ENCODE peak calls at places on chromosomes 13 and 19, in six cellular contexts. W is Peyer's patch, O is heart left ventricle, Y is lower leg skin, S is sigmoid colon, I is transverse colon. V is an unnamed sample.

GRCh38 chr13:27619711-27620376 is 485 bp downstream of the LNX2 start:
- DNase-seq in O (peak), Y (peak), I (peak), S (peak), W (peak), V (no peak)

GRCh38 chr19:16293133-16294085 is 31.2 kb upstream of the KLF2 start:
- DNase-seq in O (peak), Y (peak), I (peak), W (no peak), S (peak), V (no peak)

GRCh38 chr13:42259515-42259914 is 12.4 kb upstream of the AKAP11 start:
- DNase-seq in O (no peak), I (no peak), Y (no peak), W (no peak), S (no peak), V (no peak)

GRCh38 chr13:50026788-50027473 is 11.7 kb downstream of the KCNRG start:
- DNase-seq in I (no peak), S (no peak), W (no peak), Y (no peak), O (no peak), V (no peak)

GRCh38 chr19:31539386-31539785 is 190.2 kb upstream of the TSHZ3 start:
- DNase-seq in Y (peak), S (no peak), O (no peak), I (no peak), W (no peak), V (peak)

GRCh38 chr13:33235078-33235477 is 50.5 kb downstream of the STARD13 start:
- DNase-seq in S (no peak), W (no peak), O (no peak), I (no peak), Y (no peak), V (no peak)

GRCh38 chr13:113645329-113645728 is 12.7 kb downstream of the ATP4B start:
- DNase-seq in Y (no peak), O (no peak), I (peak), W (no peak), S (no peak), V (no peak)

GRCh38 chr13:114142640-114143490 is 10.4 kb upstream of the RASA3 start:
- DNase-seq in O (no peak), Y (no peak), W (peak), S (peak), I (peak), V (no peak)

GRCh38 chr19:31499826-31500539 is 150.7 kb upstream of the TSHZ3 start:
- DNase-seq in Y (peak), S (no peak), O (no peak), W (no peak), I (no peak), V (peak)

GRCh38 chr13:97648171-97648880 is 214.4 kb downstream of the RAP2A start:
- DNase-seq in O (no peak), S (no peak), W (no peak), I (no peak), Y (no peak), V (no peak)

DNA sequence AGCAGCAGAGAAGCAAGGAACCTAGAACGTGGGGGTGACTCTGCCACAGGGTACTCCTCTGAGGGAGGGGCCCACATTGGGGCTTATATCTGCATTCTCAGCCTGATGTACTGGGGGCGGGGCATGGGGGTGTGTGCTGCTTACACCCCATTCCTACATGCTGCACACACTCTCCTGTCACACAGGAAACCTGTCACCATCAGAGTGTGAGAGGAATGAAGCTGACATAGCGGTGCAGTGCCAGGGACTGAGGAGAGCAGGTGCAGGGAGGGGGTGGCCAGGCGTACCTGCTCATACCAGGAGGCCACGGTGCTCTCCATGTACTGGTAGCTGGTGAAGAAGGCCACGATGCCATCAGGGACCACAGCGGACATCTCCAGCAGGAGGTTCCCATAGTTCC is 13.9 kb downstream of the KLC3 start:
- DNase-seq in S (no peak), I (no peak), W (no peak), Y (no peak), O (no peak), V (no peak)
- TF ChIP-seq POLR2A in S (no peak), I (no peak), W (no peak), Y (no peak), O (no peak), V (no peak)

DNA sequence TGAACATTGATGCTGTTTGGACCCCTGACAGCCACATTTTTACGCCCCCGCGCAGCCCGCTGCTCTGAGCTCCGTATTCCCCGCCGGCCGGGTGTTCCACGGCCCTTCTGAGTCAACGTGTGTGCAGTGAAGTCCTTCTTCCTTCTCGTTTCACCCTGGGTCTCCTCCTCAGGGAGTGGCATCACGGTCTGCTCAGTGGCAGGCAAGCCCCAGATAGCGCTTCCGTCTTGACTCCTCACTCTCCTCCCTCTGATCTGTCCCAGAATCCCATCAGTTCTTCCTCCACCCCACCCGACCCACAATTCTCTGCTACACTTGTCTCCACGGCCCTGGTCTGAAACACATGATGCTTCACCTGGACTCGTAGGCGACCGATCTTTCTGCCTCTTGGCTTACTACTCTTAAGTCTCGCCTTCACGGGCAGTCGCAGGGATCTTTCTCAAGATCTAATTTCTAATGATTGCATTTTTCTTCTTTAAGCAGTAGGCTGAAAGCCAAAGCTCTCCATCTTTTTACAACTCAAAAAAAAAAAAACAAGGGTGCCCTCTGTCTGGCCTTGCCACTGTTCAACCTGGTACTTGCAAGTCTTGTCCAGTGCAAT is 33.9 kb downstream of the CCNE1 start:
- DNase-seq in S (no peak), W (no peak), Y (peak), O (peak), I (peak), V (no peak)
- TF ChIP-seq POLR2A in S (no peak), W (no peak), Y (no peak), O (no peak), I (peak), V (no peak)

DNA sequence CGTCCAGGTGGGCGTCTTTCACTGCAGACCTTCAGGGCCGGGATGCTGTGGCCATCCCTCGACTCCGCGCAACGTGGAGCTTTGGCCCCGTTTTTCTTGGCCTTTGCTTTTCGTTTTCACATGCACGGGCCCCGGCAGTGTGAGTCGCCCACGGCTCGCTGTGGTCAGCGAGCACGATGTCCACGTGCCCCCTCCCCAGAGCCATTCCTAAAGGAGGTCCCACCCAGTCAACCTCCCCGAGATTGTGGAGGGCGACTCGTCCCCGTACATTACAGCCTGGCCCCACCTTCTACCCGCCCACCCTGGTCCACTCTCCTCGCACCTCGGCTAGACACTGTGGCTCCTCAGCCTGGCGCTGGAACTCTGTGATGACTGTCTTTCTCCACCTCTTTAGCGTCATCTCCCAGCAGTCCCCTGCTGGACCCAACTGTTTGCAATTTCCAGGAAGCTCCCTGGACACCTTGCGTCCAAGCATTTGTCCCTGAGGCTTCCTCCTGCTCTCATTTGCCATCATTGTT is 405 bp downstream of the ZNF446 start:
- DNase-seq in S (no peak), W (no peak), O (no peak), Y (no peak), I (no peak), V (no peak)
- TF ChIP-seq POLR2A in S (no peak), W (no peak), O (no peak), Y (no peak), I (no peak), V (no peak)

GRCh38 chr19:13012390-13012689 is 17.1 kb downstream of the NFIX start:
- DNase-seq in S (no peak), Y (no peak), I (no peak), W (no peak), O (no peak), V (no peak)

GRCh38 chr19:13013649-13014048 is 18.4 kb downstream of the NFIX start:
- DNase-seq in Y (no peak), S (no peak), W (no peak), O (no peak), I (no peak), V (no peak)

GRCh38 chr19:13014101-13014920 is 19.0 kb downstream of the NFIX start:
- DNase-seq in O (no peak), Y (no peak), S (no peak), W (no peak), I (no peak), V (no peak)

GRCh38 chr19:13011653-13012389 is 16.5 kb downstream of the NFIX start:
- DNase-seq in Y (no peak), O (no peak), S (no peak), W (no peak), I (no peak), V (no peak)

DNA sequence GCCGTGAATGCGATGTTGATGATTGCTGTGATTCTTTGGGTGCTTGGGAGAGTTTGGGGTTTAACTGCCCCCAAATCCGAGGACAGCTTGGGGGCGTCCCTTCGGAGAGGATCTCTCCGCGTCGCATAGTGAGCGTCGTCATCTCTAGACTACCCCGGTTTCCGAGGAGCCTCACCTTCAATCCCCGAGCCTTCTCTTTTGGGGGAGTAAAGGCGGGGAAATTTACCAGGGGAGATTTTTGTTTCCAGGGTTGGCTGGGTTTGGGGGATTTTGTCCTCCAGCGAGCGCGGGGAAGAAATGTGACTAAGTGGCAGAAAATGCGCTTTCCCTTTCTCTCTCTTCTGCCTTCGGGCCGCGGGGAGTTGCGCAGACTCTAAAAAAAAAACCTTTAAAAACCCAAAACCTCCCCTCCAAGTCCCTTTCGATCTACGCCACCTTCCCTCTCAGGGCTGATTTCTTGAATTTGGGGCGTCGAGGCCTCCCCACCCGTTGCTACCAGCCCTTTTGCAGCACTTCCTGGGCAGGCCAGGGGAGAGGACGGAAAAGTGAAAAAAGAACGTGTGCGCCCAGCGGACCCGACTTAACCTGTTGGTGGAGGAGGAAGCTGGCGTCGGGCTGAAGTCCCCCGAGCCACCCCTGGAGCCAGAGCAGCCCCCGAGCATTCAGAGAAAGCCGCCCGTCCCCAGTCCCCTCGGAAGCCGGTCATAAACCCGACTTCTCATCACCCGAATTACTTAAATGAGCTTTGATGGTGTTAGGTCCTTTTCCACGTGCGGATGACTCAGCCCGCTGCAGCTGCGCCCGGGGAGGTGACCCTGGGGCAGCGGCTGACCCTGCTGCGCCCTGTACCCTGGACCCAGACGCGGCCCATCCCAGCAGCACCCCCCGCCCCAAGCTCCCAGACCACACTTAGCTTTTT is 17.7 kb downstream of the NFIX start:
- DNase-seq in S (peak), O (no peak), W (no peak), Y (peak), I (peak), V (no peak)
- TF ChIP-seq POLR2A in S (no peak), O (no peak), W (no peak), Y (no peak), I (no peak), V (no peak)

GRCh38 chr13:75554981-75555380 is 5.4 kb downstream of the UCHL3 start:
- DNase-seq in W (no peak), O (no peak), S (no peak), Y (no peak), I (no peak), V (no peak)

GRCh38 chr13:75556961-75557360 is 7.4 kb downstream of the UCHL3 start:
- DNase-seq in S (no peak), I (no peak), Y (no peak), O (no peak), W (no peak), V (no peak)

GRCh38 chr13:75558130-75558840 is 8.7 kb downstream of the UCHL3 start:
- DNase-seq in S (no peak), O (no peak), Y (no peak), I (no peak), W (no peak), V (no peak)

GRCh38 chr13:75550159-75550567 is 572 bp downstream of the UCHL3 start:
- DNase-seq in Y (no peak), O (no peak), W (no peak), S (no peak), I (peak), V (no peak)

DNA sequence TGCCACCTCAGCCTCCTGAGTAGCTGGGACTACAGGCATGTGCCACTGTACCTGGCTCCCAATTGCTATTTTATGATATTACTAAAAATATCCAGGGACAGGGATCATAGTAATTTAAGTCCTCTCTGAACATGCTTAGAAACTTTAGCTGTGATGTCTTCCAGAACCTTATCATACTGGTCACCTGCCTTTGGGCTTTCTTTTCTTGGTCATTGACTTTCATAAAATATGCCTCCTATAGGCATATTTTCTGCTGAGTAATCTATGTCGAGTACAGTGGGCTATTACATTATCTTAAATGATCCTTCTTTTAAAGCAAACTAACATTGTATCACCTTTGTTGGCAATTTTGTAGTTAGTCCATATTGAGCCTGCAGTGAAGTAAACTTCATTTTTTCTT is 6.2 kb downstream of the UCHL3 start:
- DNase-seq in S (no peak), W (no peak), I (no peak), O (no peak), Y (no peak), V (no peak)
- TF ChIP-seq POLR2A in S (no peak), W (no peak), I (no peak), O (no peak), Y (no peak), V (no peak)

GRCh38 chr19:57620673-57621348 is 6.8 kb downstream of the ZNF134 start:
- DNase-seq in S (no peak), I (no peak), O (no peak), W (no peak), Y (no peak), V (peak)

GRCh38 chr19:57611113-57611512 is 2.9 kb upstream of the ZNF134 start:
- DNase-seq in S (no peak), W (no peak), Y (no peak), I (no peak), O (no peak), V (no peak)

GRCh38 chr19:57613941-57614743 is at the start of gene ZNF134:
- DNase-seq in S (peak), O (peak), Y (peak), W (peak), I (peak), V (no peak)

GRCh38 chr19:57615346-57615745 is 1.3 kb downstream of the ZNF134 start:
- DNase-seq in Y (no peak), I (no peak), O (no peak), W (no peak), S (no peak), V (no peak)
- TF ChIP-seq POLR2A in Y (no peak), I (no peak), O (no peak), W (no peak), S (no peak), V (no peak)

V was measured in vagina.